ENCODE peak calls at places on chromosomes 1 and 21, in six cellular contexts. C is breast epithelium; N is hepatocyte; B is esophagus muscularis mucosa; R is CD8-positive, alpha-beta T cell; W is lower lobe of right lung. H is an unnamed sample.

GRCh38 chr1:167056529-167057296 is 33.5 kb downstream of the GPA33 start:
- DNase-seq in W (no peak), C (no peak), N (no peak), B (peak), R (no peak), H (no peak)

GRCh38 chr1:99005142-99005491 is 456 bp upstream of the PLPPR5 start:
- DNase-seq in R (no peak), C (no peak), B (no peak), W (no peak), N (peak), H (peak)

GRCh38 chr1:14539953-14540563 is 58.4 kb upstream of the KAZN start:
- DNase-seq in W (no peak), C (no peak), B (no peak), R (no peak), N (no peak), H (no peak)

GRCh38 chr1:234655328-234656069 is 45.5 kb upstream of the IRF2BP2 start:
- DNase-seq in W (no peak), C (no peak), N (no peak), R (no peak), B (peak), H (no peak)

GRCh38 chr1:110783292-110783918 is 89.5 kb upstream of the CD53 start:
- DNase-seq in R (peak), B (no peak), N (peak), W (peak), C (no peak), H (peak)

GRCh38 chr1:43867946-43868740 is 65.5 kb upstream of the ARTN start:
- DNase-seq in C (no peak), R (no peak), B (no peak), N (no peak), W (no peak), H (peak)

GRCh38 chr1:153447498-153448170 is 12.8 kb downstream of the S100A7 start:
- DNase-seq in W (no peak), C (no peak), N (no peak), R (no peak), B (no peak), H (peak)

GRCh38 chr1:3609016-3609768 is 2.1 kb downstream of the MEGF6 start:
- DNase-seq in N (no peak), R (no peak), W (no peak), B (no peak), C (no peak), H (no peak)

GRCh38 chr1:18575620-18576019 is 55.0 kb upstream of the PAX7 start:
- DNase-seq in R (peak), B (no peak), W (peak), N (peak), C (no peak), H (peak)

GRCh38 chr1:195744256-195744655 is 864.0 kb downstream of the KCNT2 start:
- DNase-seq in R (no peak), N (no peak), B (no peak), W (no peak), C (no peak), H (no peak)

GRCh38 chr1:27616441-27616840 is 12.5 kb upstream of the AHDC1 start:
- DNase-seq in C (no peak), W (no peak), N (no peak), B (no peak), R (no peak), H (no peak)

GRCh38 chr1:43238104-43238503 is 31.7 kb upstream of the TMEM125 start:
- DNase-seq in W (peak), C (peak), R (no peak), B (no peak), N (peak), H (peak)

GRCh38 chr21:46196733-46197132 is 12.5 kb upstream of the SPATC1L start:
- DNase-seq in W (peak), B (no peak), C (peak), N (no peak), R (no peak), H (no peak)

GRCh38 chr1:32276328-32276727 is 15.6 kb upstream of the HDAC1 start:
- DNase-seq in W (no peak), B (no peak), R (no peak), N (no peak), C (no peak), H (no peak)

GRCh38 chr1:156497078-156497742 is 3.4 kb downstream of the MEF2D start:
- DNase-seq in W (no peak), C (no peak), N (no peak), B (no peak), R (no peak), H (no peak)

GRCh38 chr21:16117851-16118592 is 388.2 kb downstream of the USP25 start:
- DNase-seq in B (no peak), C (no peak), W (no peak), R (no peak), N (peak), H (peak)

GRCh38 chr1:154589780-154590179 is 18.2 kb downstream of the ADAR start:
- DNase-seq in C (no peak), B (no peak), W (no peak), R (no peak), N (no peak), H (no peak)

GRCh38 chr1:19179597-19180271 is 30.3 kb downstream of the UBR4 start:
- DNase-seq in N (peak), B (no peak), C (no peak), W (no peak), R (peak), H (peak)

GRCh38 chr1:26215246-26215645 is 18.8 kb upstream of the CEP85 start:
- DNase-seq in R (no peak), N (no peak), C (no peak), W (no peak), B (no peak), H (no peak)

GRCh38 chr1:162366671-162367070 is 10.0 kb downstream of the SPATA46 start:
- DNase-seq in W (no peak), N (no peak), B (no peak), R (no peak), C (no peak), H (no peak)

GRCh38 chr1:229221106-229222019 is 49.5 kb upstream of the RAB4A start:
- DNase-seq in C (peak), N (peak), W (peak), R (no peak), B (no peak), H (peak)

GRCh38 chr21:39911792-39912191 is 44.6 kb downstream of the PCP4 start:
- DNase-seq in B (no peak), W (no peak), N (no peak), C (no peak), R (no peak), H (no peak)

GRCh38 chr21:31908106-31909031 is 35.5 kb downstream of the HUNK start:
- DNase-seq in B (no peak), N (peak), W (no peak), R (no peak), C (peak), H (no peak)

GRCh38 chr1:27153927-27154358 is 982 bp downstream of the SLC9A1 start:
- DNase-seq in N (no peak), W (no peak), R (no peak), B (no peak), C (no peak), H (no peak)

GRCh38 chr1:204384636-204385354 is 25.1 kb upstream of the PLEKHA6 start:
- DNase-seq in B (no peak), R (no peak), N (no peak), C (no peak), W (no peak), H (no peak)

GRCh38 chr1:180235077-180235501 is 5.0 kb downstream of the LHX4 start:
- DNase-seq in N (no peak), W (no peak), R (no peak), C (no peak), B (no peak), H (no peak)

GRCh38 chr1:178818416-178818815 is 52.5 kb downstream of the ANGPTL1 start:
- DNase-seq in W (no peak), R (no peak), B (no peak), N (peak), C (no peak), H (peak)

GRCh38 chr1:17279001-17279830 is 28.8 kb upstream of the PADI4 start:
- DNase-seq in W (no peak), B (no peak), N (no peak), R (no peak), C (peak), H (no peak)

GRCh38 chr1:11671544-11672286 is 7.7 kb downstream of the FBXO6 start:
- DNase-seq in B (no peak), R (no peak), N (peak), C (no peak), W (no peak), H (no peak)

GRCh38 chr1:216523449-216524190 is 100.4 kb upstream of the USH2A start:
- DNase-seq in B (no peak), R (no peak), N (no peak), C (no peak), W (no peak), H (no peak)

GRCh38 chr21:32467291-32467690 is 54.8 kb downstream of the EVA1C start:
- DNase-seq in N (no peak), C (no peak), B (no peak), W (no peak), R (no peak), H (no peak)

GRCh38 chr1:160646711-160647328 is at the start of gene SLAMF1:
- DNase-seq in W (no peak), B (peak), C (no peak), N (no peak), R (peak), H (no peak)

GRCh38 chr1:182193908-182194550 is 132.5 kb upstream of the ZNF648 start:
- DNase-seq in N (no peak), C (no peak), R (no peak), W (peak), B (no peak), H (no peak)

GRCh38 chr1:209384710-209385550 is 198.6 kb upstream of the CAMK1G start:
- DNase-seq in B (no peak), C (no peak), W (no peak), N (no peak), R (no peak), H (no peak)

GRCh38 chr1:232980336-232980978 is 30.0 kb downstream of the NTPCR start:
- DNase-seq in R (no peak), C (no peak), B (no peak), N (no peak), W (no peak), H (no peak)

GRCh38 chr1:211118407-211119102 is 15.4 kb downstream of the KCNH1 start:
- DNase-seq in C (no peak), N (no peak), W (no peak), R (no peak), B (no peak), H (no peak)

GRCh38 chr1:94236630-94237290 is 624 bp downstream of the ARHGAP29 start:
- DNase-seq in B (no peak), R (no peak), W (no peak), C (no peak), N (peak), H (no peak)

GRCh38 chr1:206419250-206419649 is 51.0 kb upstream of the IKBKE start:
- DNase-seq in R (no peak), B (no peak), C (no peak), W (no peak), N (peak), H (no peak)

GRCh38 chr1:154803203-154803920 is 66.7 kb downstream of the KCNN3 start:
- DNase-seq in N (no peak), R (no peak), W (no peak), C (no peak), B (no peak), H (no peak)

GRCh38 chr1:216723274-216723780 is at the start of gene ESRRG:
- DNase-seq in C (peak), W (peak), N (peak), B (no peak), R (no peak), H (no peak)

GRCh38 chr1:145960468-145961108 is 2.8 kb upstream of the LIX1L start:
- DNase-seq in W (peak), N (peak), B (no peak), C (peak), R (peak), H (no peak)
- H3K4me3 ChIP-seq in W (peak), N (peak), B (peak), C (peak), R (peak), H (peak)

GRCh38 chr21:29360799-29361765 is 62.4 kb downstream of the BACH1 start:
- DNase-seq in R (no peak), N (peak), C (no peak), W (no peak), B (no peak), H (no peak)
- TF ChIP-seq CTCF in R (peak), N (peak), C (peak), W (no peak), B (no peak), H (peak)

DNA sequence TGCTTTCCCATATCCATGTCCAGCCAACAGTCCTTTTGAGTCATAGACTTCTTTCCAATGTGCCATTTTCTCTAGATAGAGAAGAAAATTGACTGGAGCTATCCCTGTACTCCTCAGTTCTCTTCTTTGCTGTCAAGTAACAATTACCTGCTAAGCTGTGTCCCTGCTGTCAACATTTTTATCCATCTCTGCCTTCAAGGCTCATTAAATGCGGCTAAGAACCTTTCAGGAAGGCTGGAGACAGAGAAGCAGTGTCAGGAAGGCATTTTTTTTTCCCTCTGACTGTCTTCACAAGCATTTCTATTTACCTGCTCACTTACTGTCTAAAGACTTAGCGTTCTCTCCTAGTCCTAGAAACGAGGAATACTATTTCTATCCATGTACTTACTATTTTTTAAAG is 69.1 kb downstream of the MTR start:
- DNase-seq in N (no peak), R (no peak), C (no peak), B (no peak), W (no peak), H (no peak)
- H3K27ac ChIP-seq in N (no peak), R (no peak), C (no peak), B (peak), W (no peak), H (no peak)

GRCh38 chr1:6151291-6151822 is 28.8 kb downstream of the CHD5 start:
- DNase-seq in W (no peak), R (no peak), B (no peak), N (no peak), C (no peak), H (no peak)

GRCh38 chr1:6150006-6150938 is 29.8 kb downstream of the CHD5 start:
- DNase-seq in B (no peak), N (no peak), C (no peak), R (no peak), W (no peak), H (no peak)

GRCh38 chr1:6149597-6149996 is 30.5 kb downstream of the CHD5 start:
- DNase-seq in R (no peak), W (no peak), N (no peak), C (no peak), B (no peak), H (no peak)

GRCh38 chr1:6145864-6146410 is 34.2 kb downstream of the CHD5 start:
- DNase-seq in B (no peak), W (no peak), R (no peak), C (no peak), N (no peak), H (no peak)

GRCh38 chr1:6148497-6149241 is 31.5 kb downstream of the CHD5 start:
- DNase-seq in W (peak), B (no peak), N (peak), C (no peak), R (peak), H (peak)
- H3K4me3 ChIP-seq in W (peak), B (peak), N (no peak), C (peak), R (peak), H (no peak)

DNA sequence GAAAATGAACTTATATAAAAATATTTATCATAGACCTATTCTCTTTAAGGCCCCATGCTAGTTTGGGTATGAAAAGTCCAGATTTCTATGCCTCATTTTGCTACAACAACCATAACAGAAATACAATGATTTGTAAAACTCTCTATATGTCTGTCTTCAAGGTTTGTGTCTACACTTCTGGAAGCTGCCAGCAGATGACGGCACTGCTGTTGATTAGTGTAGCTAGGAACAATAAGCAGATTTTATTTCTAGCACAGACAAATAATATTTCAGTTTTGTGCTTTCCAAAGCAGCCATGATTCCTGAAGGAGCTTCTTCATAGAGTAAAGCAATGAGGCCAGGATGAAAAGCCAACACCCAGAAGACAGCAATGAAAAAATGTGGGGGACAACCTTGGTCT is 779.6 kb upstream of the ADGRL2 start:
- DNase-seq in R (no peak), B (no peak), C (no peak), N (no peak), W (no peak), H (no peak)
- TF ChIP-seq CTCF in R (no peak), B (no peak), C (no peak), N (peak), W (no peak), H (peak)

H was measured in brain microvascular endothelial cell.